ENCODE peak calls at places on chromosomes 4 and X, in ten cellular contexts. One of them, this sample, is unnamed.

GRCh38 chr4:185036019-185036418 is 17.7 kb downstream of the HELT start:
- DNase-seq in upper lobe of right lung: no peak
- DNase-seq in AG04449: no peak
- DNase-seq in psoas muscle: no peak
- DNase-seq in ascending aorta: no peak
- DNase-seq in endothelial cell: no peak
- DNase-seq in Peyer's patch: no peak
- DNase-seq in lower lobe of right lung: no peak
- DNase-seq in mammary epithelial cell: no peak
- DNase-seq in AG09309: no peak
- DNase-seq in this sample: no peak

GRCh38 chrX:267771-268261 is 13.4 kb upstream of the PLCXD1 start:
- DNase-seq in upper lobe of right lung: peak; percentile 60
- DNase-seq in AG04449: no peak
- DNase-seq in psoas muscle: peak; percentile 27
- DNase-seq in ascending aorta: peak; percentile 58
- DNase-seq in endothelial cell: no peak
- DNase-seq in Peyer's patch: no peak
- DNase-seq in lower lobe of right lung: peak; percentile 44
- DNase-seq in mammary epithelial cell: no peak
- DNase-seq in AG09309: no peak
- DNase-seq in this sample: no peak

GRCh38 chrX:127300511-127300910 is 481.0 kb downstream of the PRR32 start:
- DNase-seq in upper lobe of right lung: no peak
- DNase-seq in AG04449: no peak
- DNase-seq in psoas muscle: no peak
- DNase-seq in ascending aorta: no peak
- DNase-seq in endothelial cell: no peak
- DNase-seq in Peyer's patch: no peak
- DNase-seq in lower lobe of right lung: no peak
- DNase-seq in mammary epithelial cell: no peak
- DNase-seq in AG09309: no peak
- DNase-seq in this sample: no peak

GRCh38 chr4:112532267-112532666 is 16.3 kb upstream of the NEUROG2 start:
- DNase-seq in upper lobe of right lung: no peak
- DNase-seq in AG04449: no peak
- DNase-seq in psoas muscle: no peak
- DNase-seq in ascending aorta: no peak
- DNase-seq in endothelial cell: no peak
- DNase-seq in Peyer's patch: no peak
- DNase-seq in lower lobe of right lung: no peak
- DNase-seq in mammary epithelial cell: peak; percentile 19
- DNase-seq in AG09309: no peak
- DNase-seq in this sample: no peak

GRCh38 chr4:1082215-1083182 is 30.9 kb downstream of the RNF212 start:
- DNase-seq in upper lobe of right lung: peak; percentile 88
- DNase-seq in AG04449: no peak
- DNase-seq in psoas muscle: peak; percentile 61
- DNase-seq in ascending aorta: peak; percentile 91
- DNase-seq in endothelial cell: no peak
- DNase-seq in Peyer's patch: peak; percentile 69
- DNase-seq in lower lobe of right lung: peak; percentile 86
- DNase-seq in mammary epithelial cell: peak; percentile 98
- DNase-seq in AG09309: peak; percentile 53
- DNase-seq in this sample: peak; percentile 58

GRCh38 chr4:102694791-102695190 is 66.0 kb downstream of the MANBA start:
- DNase-seq in upper lobe of right lung: no peak
- DNase-seq in AG04449: no peak
- DNase-seq in psoas muscle: no peak
- DNase-seq in ascending aorta: no peak
- DNase-seq in endothelial cell: no peak
- DNase-seq in Peyer's patch: no peak
- DNase-seq in lower lobe of right lung: no peak
- DNase-seq in mammary epithelial cell: peak; percentile 54
- DNase-seq in AG09309: no peak
- DNase-seq in this sample: no peak

GRCh38 chr4:82431026-82431745 is 796 bp downstream of the ENOPH1 start:
- DNase-seq in upper lobe of right lung: peak; percentile 77
- DNase-seq in AG04449: no peak
- DNase-seq in psoas muscle: no peak
- DNase-seq in ascending aorta: no peak
- DNase-seq in endothelial cell: no peak
- DNase-seq in Peyer's patch: peak; percentile 77
- DNase-seq in lower lobe of right lung: peak; percentile 65
- DNase-seq in mammary epithelial cell: peak; percentile 58
- DNase-seq in AG09309: no peak
- DNase-seq in this sample: peak; percentile 27

GRCh38 chr4:86450861-86451260 is 91.0 kb upstream of the MAPK10 start:
- DNase-seq in upper lobe of right lung: no peak
- DNase-seq in AG04449: no peak
- DNase-seq in psoas muscle: no peak
- DNase-seq in ascending aorta: no peak
- DNase-seq in endothelial cell: no peak
- DNase-seq in Peyer's patch: no peak
- DNase-seq in lower lobe of right lung: no peak
- DNase-seq in mammary epithelial cell: no peak
- DNase-seq in AG09309: no peak
- DNase-seq in this sample: no peak

GRCh38 chr4:175509320-175509719 is 302.7 kb downstream of the GPM6A start:
- DNase-seq in upper lobe of right lung: no peak
- DNase-seq in AG04449: no peak
- DNase-seq in psoas muscle: no peak
- DNase-seq in ascending aorta: no peak
- DNase-seq in endothelial cell: peak; percentile 11
- DNase-seq in Peyer's patch: no peak
- DNase-seq in lower lobe of right lung: no peak
- DNase-seq in mammary epithelial cell: no peak
- DNase-seq in AG09309: no peak
- DNase-seq in this sample: no peak

GRCh38 chrX:114134465-114134864 is 449.4 kb upstream of the HTR2C start:
- DNase-seq in upper lobe of right lung: no peak
- DNase-seq in AG04449: no peak
- DNase-seq in psoas muscle: no peak
- DNase-seq in ascending aorta: no peak
- DNase-seq in endothelial cell: no peak
- DNase-seq in Peyer's patch: no peak
- DNase-seq in lower lobe of right lung: no peak
- DNase-seq in mammary epithelial cell: peak; percentile 1
- DNase-seq in AG09309: no peak
- DNase-seq in this sample: no peak
- TF ChIP-seq CTCF in upper lobe of right lung: no peak
- TF ChIP-seq CTCF in AG04449: no peak
- TF ChIP-seq CTCF in psoas muscle: no peak
- TF ChIP-seq CTCF in ascending aorta: no peak
- TF ChIP-seq CTCF in endothelial cell: no peak
- TF ChIP-seq CTCF in Peyer's patch: no peak
- TF ChIP-seq CTCF in lower lobe of right lung: no peak
- TF ChIP-seq CTCF in mammary epithelial cell: no peak
- TF ChIP-seq CTCF in AG09309: no peak
- TF ChIP-seq CTCF in this sample: no peak

GRCh38 chr4:17812125-17812524 is 1.3 kb downstream of the NCAPG start:
- DNase-seq in upper lobe of right lung: no peak
- DNase-seq in AG04449: no peak
- DNase-seq in psoas muscle: no peak
- DNase-seq in ascending aorta: no peak
- DNase-seq in endothelial cell: no peak
- DNase-seq in Peyer's patch: no peak
- DNase-seq in lower lobe of right lung: no peak
- DNase-seq in mammary epithelial cell: no peak
- DNase-seq in AG09309: no peak
- DNase-seq in this sample: no peak

GRCh38 chr4:17812801-17813200 is 2.0 kb downstream of the NCAPG start:
- DNase-seq in upper lobe of right lung: no peak
- DNase-seq in AG04449: no peak
- DNase-seq in psoas muscle: no peak
- DNase-seq in ascending aorta: no peak
- DNase-seq in endothelial cell: no peak
- DNase-seq in Peyer's patch: no peak
- DNase-seq in lower lobe of right lung: no peak
- DNase-seq in mammary epithelial cell: no peak
- DNase-seq in AG09309: no peak
- DNase-seq in this sample: no peak

GRCh38 chr4:17811078-17811603 is 362 bp downstream of the NCAPG start:
- DNase-seq in upper lobe of right lung: no peak
- DNase-seq in AG04449: no peak
- DNase-seq in psoas muscle: no peak
- DNase-seq in ascending aorta: peak; percentile 64
- DNase-seq in endothelial cell: no peak
- DNase-seq in Peyer's patch: no peak
- DNase-seq in lower lobe of right lung: no peak
- DNase-seq in mammary epithelial cell: no peak
- DNase-seq in AG09309: no peak
- DNase-seq in this sample: peak; percentile 62

GRCh38 chr4:17809667-17810066 is 890 bp downstream of the DCAF16 start:
- DNase-seq in upper lobe of right lung: no peak
- DNase-seq in AG04449: no peak
- DNase-seq in psoas muscle: no peak
- DNase-seq in ascending aorta: no peak
- DNase-seq in endothelial cell: no peak
- DNase-seq in Peyer's patch: no peak
- DNase-seq in lower lobe of right lung: no peak
- DNase-seq in mammary epithelial cell: no peak
- DNase-seq in AG09309: no peak
- DNase-seq in this sample: no peak

GRCh38 chr4:17810260-17811077 is at the start of the genes DCAF16 and NCAPG:
- DNase-seq in upper lobe of right lung: peak; percentile 100
- DNase-seq in AG04449: peak; percentile 93
- DNase-seq in psoas muscle: peak; percentile 100
- DNase-seq in ascending aorta: peak; percentile 100
- DNase-seq in endothelial cell: peak; percentile 99
- DNase-seq in Peyer's patch: peak; percentile 99
- DNase-seq in lower lobe of right lung: peak; percentile 99
- DNase-seq in mammary epithelial cell: peak; percentile 99
- DNase-seq in AG09309: peak; percentile 95
- DNase-seq in this sample: peak; percentile 100
- TF ChIP-seq CTCF in upper lobe of right lung: no peak
- TF ChIP-seq CTCF in AG04449: no peak
- TF ChIP-seq CTCF in psoas muscle: no peak
- TF ChIP-seq CTCF in ascending aorta: no peak
- TF ChIP-seq CTCF in endothelial cell: no peak
- TF ChIP-seq CTCF in Peyer's patch: no peak
- TF ChIP-seq CTCF in lower lobe of right lung: no peak
- TF ChIP-seq CTCF in mammary epithelial cell: no peak
- TF ChIP-seq CTCF in AG09309: no peak
- TF ChIP-seq CTCF in this sample: no peak

GRCh38 chr4:129929052-129929451 is 833.1 kb downstream of the C4orf33 start:
- DNase-seq in upper lobe of right lung: no peak
- DNase-seq in AG04449: no peak
- DNase-seq in psoas muscle: no peak
- DNase-seq in ascending aorta: no peak
- DNase-seq in endothelial cell: peak; percentile 22
- DNase-seq in Peyer's patch: no peak
- DNase-seq in lower lobe of right lung: no peak
- DNase-seq in mammary epithelial cell: no peak
- DNase-seq in AG09309: no peak
- DNase-seq in this sample: no peak
- TF ChIP-seq CTCF in upper lobe of right lung: peak; percentile 12
- TF ChIP-seq CTCF in AG04449: peak; percentile 6
- TF ChIP-seq CTCF in psoas muscle: no peak
- TF ChIP-seq CTCF in ascending aorta: no peak
- TF ChIP-seq CTCF in endothelial cell: peak; percentile 58
- TF ChIP-seq CTCF in Peyer's patch: peak; percentile 29
- TF ChIP-seq CTCF in lower lobe of right lung: peak; percentile 12
- TF ChIP-seq CTCF in mammary epithelial cell: no peak
- TF ChIP-seq CTCF in AG09309: no peak
- TF ChIP-seq CTCF in this sample: peak; percentile 53

DNA sequence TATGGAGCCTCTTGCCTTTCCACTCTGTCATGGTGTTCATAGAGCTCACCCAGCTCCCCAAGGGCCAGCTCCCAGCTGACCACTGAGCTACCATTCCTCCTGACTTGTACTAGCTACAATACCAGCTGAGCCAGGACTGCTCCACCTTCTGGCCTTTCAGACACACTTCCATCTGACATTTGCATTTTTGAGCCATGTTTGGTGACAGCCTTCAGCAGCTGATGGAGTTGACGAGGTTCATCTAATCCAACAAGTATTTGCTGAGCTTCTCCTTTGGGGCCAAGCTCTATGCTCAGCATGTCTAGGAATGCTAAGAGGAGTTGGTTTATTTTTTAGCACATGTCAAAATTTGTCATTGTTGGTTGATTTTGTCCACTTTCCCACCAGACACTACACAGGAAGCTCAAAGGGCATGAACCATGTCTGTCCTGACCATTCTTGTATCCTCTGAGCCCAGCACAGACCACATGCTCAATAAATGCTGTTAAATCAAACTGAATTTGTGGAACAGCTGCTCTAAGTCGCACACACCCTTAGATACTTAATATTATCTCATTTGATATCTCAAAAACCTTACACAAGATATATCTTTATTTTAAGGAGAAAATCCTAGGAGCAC is 142.6 kb upstream of the PPARGC1A start:
- DNase-seq in upper lobe of right lung: no peak
- DNase-seq in AG04449: no peak
- DNase-seq in psoas muscle: no peak
- DNase-seq in ascending aorta: no peak
- DNase-seq in endothelial cell: no peak
- DNase-seq in Peyer's patch: no peak
- DNase-seq in lower lobe of right lung: no peak
- DNase-seq in mammary epithelial cell: peak; percentile 3
- DNase-seq in AG09309: no peak
- DNase-seq in this sample: no peak
- TF ChIP-seq CTCF in upper lobe of right lung: peak; percentile 23
- TF ChIP-seq CTCF in AG04449: no peak
- TF ChIP-seq CTCF in psoas muscle: peak; percentile 37
- TF ChIP-seq CTCF in ascending aorta: no peak
- TF ChIP-seq CTCF in endothelial cell: peak; percentile 26
- TF ChIP-seq CTCF in Peyer's patch: peak; percentile 31
- TF ChIP-seq CTCF in lower lobe of right lung: no peak
- TF ChIP-seq CTCF in mammary epithelial cell: peak; percentile 44
- TF ChIP-seq CTCF in AG09309: peak; percentile 28
- TF ChIP-seq CTCF in this sample: peak; percentile 30